ENCODE peak calls at places on chromosomes 2 and 18, in four cellular contexts. U, W, D and H are unnamed samples.

GRCh38 chr2:172249336-172249735 is 146.6 kb upstream of the DLX2 start:
- DNase-seq in U (no peak), W (no peak), D (peak), H (no peak)

GRCh38 chr2:240877460-240878340 is 9.1 kb downstream of the AGXT start:
- DNase-seq in U (no peak), W (no peak), D (no peak), H (no peak)

GRCh38 chr2:58508021-58508420 is 266.9 kb upstream of the FANCL start:
- DNase-seq in U (no peak), W (no peak), D (no peak), H (no peak)

GRCh38 chr18:3148930-3149535 is 70.7 kb downstream of the MYOM1 start:
- DNase-seq in U (no peak), W (no peak), D (peak), H (no peak)

GRCh38 chr18:26863122-26863879 is 2.2 kb downstream of the AQP4 start:
- DNase-seq in U (peak), W (peak), D (no peak), H (no peak)

GRCh38 chr2:218607436-218608115 is at the start of gene PLCD4:
- DNase-seq in U (no peak), W (no peak), D (peak), H (peak)

GRCh38 chr2:54666131-54666637 is 57.3 kb upstream of the EML6 start:
- DNase-seq in U (peak), W (peak), D (peak), H (peak)

GRCh38 chr2:148832626-148833025 is 42.4 kb upstream of the KIF5C start:
- DNase-seq in U (no peak), W (no peak), D (no peak), H (no peak)

GRCh38 chr2:231573698-231574421 is 18.8 kb upstream of the TEX44 start:
- DNase-seq in U (no peak), W (no peak), D (no peak), H (no peak)

GRCh38 chr2:73986085-73986680 is 1.5 kb downstream of the TET3 start:
- DNase-seq in U (no peak), W (peak), D (no peak), H (no peak)

GRCh38 chr2:73985318-73986084 is 791 bp downstream of the TET3 start:
- DNase-seq in U (no peak), W (peak), D (no peak), H (no peak)

GRCh38 chr2:73984922-73985317 is 210 bp downstream of the TET3 start:
- DNase-seq in U (no peak), W (peak), D (no peak), H (no peak)

GRCh38 chr2:73987948-73988700 is 3.4 kb downstream of the TET3 start:
- DNase-seq in U (no peak), W (no peak), D (no peak), H (no peak)

DNA sequence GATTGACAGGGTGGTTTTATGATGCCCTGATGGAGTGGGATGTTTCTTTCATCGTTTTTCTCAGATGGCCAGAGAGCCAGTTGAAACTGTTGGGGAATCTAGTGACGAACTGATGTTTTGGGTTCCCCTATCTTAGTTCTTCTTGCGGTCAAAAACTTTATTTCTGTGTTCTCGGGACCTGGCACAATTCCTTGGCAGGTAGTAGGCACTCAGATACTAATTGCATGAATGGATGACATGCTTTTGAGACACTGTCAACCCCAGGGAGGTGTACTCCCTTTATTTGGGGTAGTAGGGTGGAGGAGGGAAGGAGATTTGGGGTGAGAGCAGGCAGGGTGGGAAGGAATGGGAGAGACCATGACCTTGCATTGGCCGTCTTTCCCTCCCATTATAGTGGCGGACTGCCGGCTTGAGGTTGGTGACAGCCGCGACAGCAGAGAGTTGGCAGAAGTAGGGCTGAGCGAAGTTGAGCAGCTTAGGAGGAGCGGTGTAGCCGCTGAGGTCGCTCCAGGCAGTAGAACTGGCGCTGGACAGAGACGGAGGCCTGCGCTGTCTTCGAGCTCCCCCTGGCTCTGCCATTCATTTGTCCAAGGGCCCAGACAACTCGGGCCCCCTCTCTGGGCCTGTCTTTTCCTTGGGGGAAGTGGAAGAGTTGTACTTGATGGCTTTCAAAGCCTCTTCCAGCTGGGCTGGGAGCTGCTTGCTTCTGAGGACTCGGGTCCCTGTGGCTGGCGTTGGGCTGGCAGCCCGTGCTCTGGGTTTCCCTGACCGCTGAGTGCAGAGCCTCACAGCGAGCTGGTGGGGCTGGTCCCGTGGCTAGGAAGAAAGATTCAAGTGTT is 2.6 kb downstream of the TET3 start:
- DNase-seq in U (no peak), W (peak), D (peak), H (no peak)
- TF ChIP-seq CTCF in U (peak), W (peak), D (no peak), H (peak)

DNA sequence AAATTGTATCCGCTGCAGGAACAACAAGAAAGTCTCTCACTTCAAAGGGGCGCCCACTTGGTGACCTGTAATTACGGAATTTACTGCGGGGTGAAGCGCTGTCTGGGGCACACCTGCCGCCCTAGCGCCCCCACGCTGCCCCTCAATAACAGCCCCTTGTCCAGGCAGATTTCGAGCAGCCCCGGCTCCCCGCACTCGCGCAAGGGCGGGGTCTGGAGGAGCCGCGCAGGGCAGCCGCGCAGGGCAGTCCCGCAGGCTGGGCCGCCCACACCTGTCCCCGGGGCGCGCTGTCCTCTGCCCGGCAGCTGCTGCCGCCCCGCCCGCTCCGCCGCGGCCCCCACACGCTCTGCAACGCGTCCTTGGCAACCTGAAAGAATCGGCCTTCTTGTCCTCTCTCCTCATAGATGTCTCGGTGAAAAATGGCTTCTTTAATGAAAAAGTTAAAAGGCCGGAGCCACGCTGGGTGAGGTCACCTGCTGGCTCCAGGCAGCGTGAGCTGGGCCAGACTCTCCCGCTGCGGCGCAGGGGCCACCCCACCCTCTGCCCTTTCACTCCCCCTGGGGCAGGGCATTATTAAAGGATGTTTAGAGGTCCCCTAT is 218.1 kb downstream of the VAPA start:
- DNase-seq in U (no peak), W (no peak), D (no peak), H (peak)
- TF ChIP-seq CTCF in U (no peak), W (no peak), D (no peak), H (no peak)

GRCh38 chr18:66564236-66564635 is 39.7 kb downstream of the CDH19 start:
- DNase-seq in U (no peak), W (no peak), D (no peak), H (no peak)

GRCh38 chr18:66558773-66559172 is 45.1 kb downstream of the CDH19 start:
- DNase-seq in U (no peak), W (no peak), D (peak), H (no peak)

GRCh38 chr18:66562279-66562678 is 41.6 kb downstream of the CDH19 start:
- DNase-seq in U (no peak), W (no peak), D (no peak), H (no peak)

GRCh38 chr18:66557091-66557490 is 46.8 kb downstream of the CDH19 start:
- DNase-seq in U (no peak), W (no peak), D (no peak), H (no peak)

GRCh38 chr18:66560092-66560491 is 43.8 kb downstream of the CDH19 start:
- DNase-seq in U (no peak), W (no peak), D (peak), H (no peak)
- TF ChIP-seq CTCF in U (peak), W (no peak), D (peak), H (peak)

GRCh38 chr2:159922563-159922962 is 124.6 kb upstream of the CD302 start:
- DNase-seq in U (no peak), W (no peak), D (no peak), H (no peak)

GRCh38 chr2:159926695-159927094 is 128.7 kb upstream of the CD302 start:
- DNase-seq in U (no peak), W (no peak), D (no peak), H (no peak)

GRCh38 chr2:159925975-159926374 is 128.0 kb upstream of the CD302 start:
- DNase-seq in U (no peak), W (no peak), D (no peak), H (no peak)

DNA sequence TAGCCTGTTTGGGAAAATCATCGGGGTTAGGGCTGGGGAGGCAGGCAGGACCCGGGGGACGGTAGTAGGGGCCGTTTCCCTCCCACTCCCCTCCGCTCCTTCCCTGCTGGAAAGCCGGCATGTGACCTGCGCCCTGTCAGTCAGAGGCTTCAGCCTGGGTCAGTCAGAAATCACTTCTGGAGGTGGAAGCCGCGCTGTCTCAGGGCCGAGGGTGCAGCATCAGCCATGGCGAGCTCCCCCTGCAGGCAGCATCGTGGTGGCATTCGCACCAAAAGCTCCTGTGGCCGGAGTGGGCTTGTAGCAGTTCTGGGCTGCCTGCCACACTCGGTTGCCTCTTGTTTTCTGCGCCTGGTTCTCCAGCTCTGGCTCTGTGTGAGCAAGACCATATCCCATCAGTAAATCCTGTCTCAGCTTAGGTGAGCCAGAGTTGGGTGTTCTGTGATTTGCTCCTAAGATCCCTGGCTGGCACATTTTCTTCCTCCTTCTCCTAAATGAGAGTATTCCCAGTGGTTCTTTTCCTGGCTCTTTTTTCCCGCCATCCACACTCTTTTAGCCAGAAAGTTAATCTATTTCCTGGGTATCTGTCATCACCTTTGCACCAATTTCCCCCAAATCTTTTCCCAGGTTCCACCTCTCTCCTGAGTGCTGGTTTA is 123.9 kb upstream of the CD302 start:
- DNase-seq in U (peak), W (peak), D (peak), H (peak)
- TF ChIP-seq CTCF in U (peak), W (peak), D (peak), H (peak)

GRCh38 chr2:88307817-88308216 is 137.7 kb downstream of the THNSL2 start:
- DNase-seq in U (no peak), W (no peak), D (no peak), H (no peak)
- TF ChIP-seq CTCF in U (peak), W (no peak), D (peak), H (peak)

GRCh38 chr2:88212251-88212790 is 42.2 kb downstream of the THNSL2 start:
- DNase-seq in U (no peak), W (no peak), D (no peak), H (no peak)
- TF ChIP-seq CTCF in U (peak), W (no peak), D (peak), H (peak)